ENCODE peak calls at places on chromosome 3, in five cellular contexts. C is pancreas, G is germinal center, R is adrenal gland, H is caudate nucleus. L is an unnamed sample.

GRCh38 chr3:132317229-132317948 is at the start of gene ACP3:
- DNase-seq in R (peak; percentile 49), C (no peak), H (no peak), G (peak; percentile 64), L (peak; percentile 62)

GRCh38 chr3:25870452-25870851 is 80.6 kb downstream of the OXSM start:
- DNase-seq in R (no peak), C (no peak), G (no peak), H (no peak), L (no peak)

GRCh38 chr3:13111173-13111873 is 38.1 kb upstream of the IQSEC1 start:
- DNase-seq in C (no peak), H (no peak), G (peak; percentile 29), R (no peak), L (no peak)

GRCh38 chr3:196323723-196324122 is 5.7 kb upstream of the DYNLT2B start:
- DNase-seq in C (no peak), R (no peak), G (no peak), H (no peak), L (no peak)

GRCh38 chr3:33096103-33096868 is 660 bp downstream of the GLB1 start:
- DNase-seq in R (peak; percentile 37), C (peak; percentile 83), H (peak; percentile 58), G (peak; percentile 45), L (peak; percentile 64)

GRCh38 chr3:106420628-106421027 is 551.8 kb upstream of the CBLB start:
- DNase-seq in R (no peak), C (no peak), G (no peak), H (no peak), L (no peak)

GRCh38 chr3:100993309-100993708 is at the start of gene ABI3BP:
- DNase-seq in C (peak; percentile 65), R (peak; percentile 83), G (no peak), H (peak; percentile 21), L (peak; percentile 79)

GRCh38 chr3:127747066-127747465 is 74.3 kb downstream of the ABTB1 start:
- DNase-seq in H (no peak), G (no peak), R (no peak), C (no peak), L (no peak)

GRCh38 chr3:123332124-123332641 is 116.7 kb downstream of the ADCY5 start:
- DNase-seq in C (peak; percentile 60), R (no peak), H (no peak), G (no peak), L (peak; percentile 42)

GRCh38 chr3:124033360-124034015 is 41.6 kb upstream of the ROPN1 start:
- DNase-seq in G (peak; percentile 9), H (no peak), R (peak; percentile 30), C (peak; percentile 77), L (peak; percentile 32)

L was measured in heart left ventricle.